ENCODE peak calls at places on chromosomes 16 and 17, in six cellular contexts. O is H1, M is neuronal stem cell, L is H9, V is trophoblast cell, K is mesenchymal stem cell. E is an unnamed sample.

GRCh38 chr16:70789231-70789926 is 11.6 kb downstream of the VAC14 start:
- DNase-seq in L (peak), V (peak), M (no peak), K (no peak), O (peak), E (peak)

GRCh38 chr16:56606688-56607618 is 1.4 kb upstream of the MT2A start:
- DNase-seq in K (peak), M (no peak), V (peak), O (no peak), L (no peak), E (peak)

GRCh38 chr17:66826856-66827255 is 8.1 kb upstream of the CACNG5 start:
- DNase-seq in M (no peak), O (no peak), V (no peak), L (no peak), K (no peak), E (no peak)

GRCh38 chr17:3916013-3916696 is at the start of gene P2RX1:
- DNase-seq in K (no peak), O (no peak), M (no peak), V (no peak), L (no peak), E (no peak)

GRCh38 chr17:11705111-11705510 is 106.8 kb downstream of the DNAH9 start:
- DNase-seq in M (no peak), L (no peak), K (no peak), V (no peak), O (no peak), E (no peak)

GRCh38 chr17:78125976-78126894 is 2.3 kb downstream of the TMC6 start:
- DNase-seq in V (no peak), L (no peak), K (no peak), O (no peak), M (no peak), E (no peak)

GRCh38 chr17:75428775-75429469 is 23.4 kb upstream of the GRB2 start:
- DNase-seq in V (no peak), O (no peak), L (no peak), K (peak), M (no peak), E (peak)

GRCh38 chr17:44077595-44077909 is 7.0 kb downstream of the G6PC3 start:
- DNase-seq in V (no peak), K (no peak), O (no peak), M (no peak), L (peak), E (no peak)

GRCh38 chr17:29292071-29292991 is 1.6 kb downstream of the NUFIP2 start:
- DNase-seq in M (peak), O (peak), L (peak), V (no peak), K (peak), E (peak)

GRCh38 chr17:67386965-67387551 is 10.0 kb downstream of the PITPNC1 start:
- DNase-seq in V (peak), L (peak), M (peak), O (peak), K (peak), E (peak)

GRCh38 chr16:78372302-78372701 is 272.8 kb downstream of the WWOX start:
- DNase-seq in M (peak), L (no peak), V (no peak), O (no peak), K (no peak), E (no peak)

GRCh38 chr17:35889818-35890773 is 9.9 kb upstream of the CCL5 start:
- DNase-seq in V (peak), M (no peak), K (peak), L (no peak), O (no peak), E (peak)

GRCh38 chr17:37068266-37068665 is 119.5 kb downstream of the AATF start:
- DNase-seq in M (no peak), O (no peak), K (no peak), L (no peak), V (no peak), E (peak)

GRCh38 chr16:48231675-48232214 is 12.4 kb upstream of the LONP2 start:
- DNase-seq in M (peak), L (peak), O (peak), K (peak), V (no peak), E (peak)

GRCh38 chr16:66416981-66417700 is 10.0 kb upstream of the BEAN1 start:
- DNase-seq in V (no peak), L (no peak), O (no peak), K (peak), M (no peak), E (peak)

GRCh38 chr16:50299508-50300105 is 33.3 kb downstream of the ADCY7 start:
- DNase-seq in K (no peak), O (peak), M (no peak), L (no peak), V (no peak), E (no peak)

DNA sequence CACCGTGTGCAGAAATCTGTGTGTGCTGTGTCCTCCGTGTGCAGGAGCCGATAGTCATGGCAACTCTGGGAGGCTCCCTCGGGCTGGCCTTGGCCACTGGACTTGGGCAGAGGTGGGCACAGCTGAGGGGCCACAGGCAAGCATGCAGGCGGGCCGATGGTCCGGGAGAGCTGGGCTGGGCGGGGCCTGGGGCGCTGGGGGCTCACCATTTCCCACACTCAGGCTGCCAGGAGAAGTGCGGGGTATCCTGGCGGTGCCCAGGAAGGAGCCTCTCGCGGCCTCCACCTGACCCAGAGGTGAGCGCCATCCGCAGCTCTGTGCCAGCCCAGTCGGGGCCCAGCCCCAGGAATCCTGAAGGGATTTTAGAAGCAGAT is 28.4 kb downstream of the BAHCC1 start:
- DNase-seq in L (no peak), M (no peak), O (no peak), V (no peak), K (no peak), E (no peak)
- H3K18ac ChIP-seq in L (no peak), M (peak), O (no peak), V (peak), K (peak), E (peak)

GRCh38 chr16:3059723-3060242 is 5.7 kb upstream of the IL32 start:
- DNase-seq in V (no peak), M (no peak), L (no peak), O (no peak), K (no peak), E (no peak)
- H4K91ac ChIP-seq in V (peak), M (peak), L (no peak), O (peak), K (peak), E (peak)

DNA sequence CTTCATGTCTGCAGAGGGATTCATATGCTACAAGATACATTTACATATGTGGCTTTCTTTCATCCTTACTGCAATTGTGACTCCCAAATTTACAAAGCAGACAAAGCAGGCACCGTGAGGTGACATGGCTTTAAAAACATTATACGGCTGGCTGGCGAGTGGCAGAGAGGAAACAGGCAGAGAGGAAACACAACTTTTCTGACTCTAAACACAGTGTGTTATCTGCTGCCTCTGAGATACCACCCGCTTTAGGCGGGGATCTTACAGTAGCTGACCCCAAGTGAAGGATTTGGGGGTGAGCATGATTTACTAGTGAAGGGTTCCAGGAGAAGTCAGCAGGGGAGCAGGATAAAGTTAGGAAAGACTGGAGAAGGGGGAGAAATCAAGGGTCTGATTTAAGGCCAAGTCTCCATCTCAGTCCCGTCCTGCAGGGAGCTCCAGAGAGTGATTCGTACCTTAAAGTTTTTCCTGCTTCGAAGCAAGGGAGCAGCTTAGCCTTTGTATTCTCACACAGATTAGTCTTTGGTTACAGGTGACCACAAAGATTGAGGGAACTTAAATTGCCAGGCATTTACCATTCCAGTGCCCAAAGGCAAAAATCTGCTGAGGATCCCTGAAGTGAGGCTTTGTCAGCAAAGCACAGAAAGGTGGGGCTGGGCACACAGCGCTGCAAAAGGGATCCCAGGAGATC is 355.0 kb downstream of the GRIN2A start:
- DNase-seq in L (no peak), O (no peak), V (no peak), M (no peak), K (no peak), E (no peak)
- H3K18ac ChIP-seq in L (no peak), O (no peak), V (no peak), M (no peak), K (no peak), E (no peak)

GRCh38 chr17:73269791-73270190 is 8.1 kb upstream of the CPSF4L start:
- DNase-seq in L (no peak), M (no peak), O (no peak), V (no peak), K (no peak), E (no peak)
- H4K91ac ChIP-seq in L (no peak), M (no peak), O (no peak), V (no peak), K (no peak), E (no peak)

DNA sequence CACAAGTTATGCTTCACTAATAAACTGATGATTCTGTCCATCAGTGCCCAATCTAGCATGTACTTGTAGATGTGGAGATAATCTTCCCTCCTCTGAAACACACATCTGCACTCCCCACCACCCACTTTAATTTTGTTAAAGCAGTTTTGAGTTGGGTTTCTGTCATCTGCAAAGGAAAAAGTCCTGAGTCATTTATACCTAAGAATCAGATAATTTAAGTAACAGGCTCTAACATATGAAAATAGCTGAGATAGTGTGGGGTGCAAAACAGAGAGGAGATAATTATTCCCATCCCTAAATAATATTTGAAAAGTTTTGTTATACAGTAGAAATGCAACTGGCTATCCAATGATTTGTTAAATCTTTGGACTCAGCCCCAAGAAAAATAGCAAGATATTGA is 67.7 kb upstream of the ALOX12 start:
- DNase-seq in K (no peak), V (no peak), M (no peak), L (no peak), O (no peak), E (no peak)
- H3K18ac ChIP-seq in K (no peak), V (no peak), M (no peak), L (no peak), O (no peak), E (no peak)

GRCh38 chr17:8410882-8411238 is 13.2 kb upstream of the RNF222 start:
- DNase-seq in K (no peak), V (no peak), O (no peak), L (no peak), M (no peak), E (no peak)
- H4K91ac ChIP-seq in K (no peak), V (no peak), O (no peak), L (no peak), M (no peak), E (no peak)

GRCh38 chr16:35734728-35735402 is 2275.5 kb downstream of the TP53TG3F start:
- DNase-seq in K (no peak), V (no peak), M (no peak), L (no peak), O (no peak), E (no peak)
- H3K18ac ChIP-seq in K (no peak), V (no peak), M (no peak), L (no peak), O (no peak), E (no peak)

DNA sequence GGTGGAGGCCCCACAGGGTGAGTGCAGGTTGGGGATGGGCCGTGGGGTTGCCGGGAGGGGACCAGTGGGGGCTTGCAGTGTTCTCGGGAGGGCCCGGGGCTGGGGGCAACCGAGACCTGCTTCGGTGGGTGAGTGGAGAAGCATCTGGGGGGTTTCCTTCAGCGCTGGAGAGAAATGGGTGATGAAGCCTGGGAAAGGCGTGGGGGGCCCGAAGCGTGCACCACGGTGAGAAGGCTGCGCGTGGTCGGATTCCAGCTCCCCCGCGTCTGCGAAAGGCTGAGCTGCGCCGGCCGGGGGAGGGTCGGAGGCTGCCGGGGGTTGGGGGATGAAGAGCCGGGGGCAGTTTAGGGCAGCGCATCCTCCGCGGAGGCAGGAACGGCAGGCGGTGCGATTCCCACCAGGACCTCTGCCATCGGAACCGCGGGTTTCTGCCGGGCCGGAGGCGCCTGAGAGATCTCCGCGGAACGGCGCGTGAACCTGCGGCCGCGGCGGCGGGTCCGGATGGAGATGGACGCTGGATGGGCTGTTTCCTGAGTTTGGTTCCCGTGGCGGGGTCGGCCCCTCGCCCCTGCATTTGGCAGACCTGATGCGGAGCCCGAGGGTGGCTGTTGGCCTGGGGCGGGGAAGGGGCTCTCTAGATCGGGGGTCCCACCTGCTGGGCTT is 7.0 kb upstream of the SSTR5 start:
- DNase-seq in L (no peak), O (no peak), V (no peak), M (no peak), K (no peak), E (no peak)
- H4K91ac ChIP-seq in L (no peak), O (no peak), V (no peak), M (no peak), K (no peak), E (no peak)

GRCh38 chr16:67430504-67431076 is 331 bp upstream of the HSD11B2 start:
- DNase-seq in O (peak), V (peak), M (peak), K (no peak), L (no peak), E (no peak)

GRCh38 chr16:67431077-67431804 is at the start of gene HSD11B2:
- DNase-seq in M (peak), K (peak), V (peak), O (peak), L (peak), E (peak)

GRCh38 chr16:67433131-67433719 is 2.3 kb downstream of the HSD11B2 start:
- DNase-seq in K (no peak), M (no peak), L (no peak), O (no peak), V (no peak), E (no peak)

GRCh38 chr16:67432491-67432890 is 1.6 kb downstream of the HSD11B2 start:
- DNase-seq in V (no peak), M (no peak), O (no peak), L (no peak), K (no peak), E (no peak)

GRCh38 chr16:67431805-67432476 is 1.0 kb downstream of the HSD11B2 start:
- DNase-seq in V (no peak), O (no peak), M (peak), L (peak), K (no peak), E (no peak)
- H3K18ac ChIP-seq in V (no peak), O (peak), M (peak), L (peak), K (no peak), E (no peak)

GRCh38 chr17:21688293-21688949 is 3.9 kb upstream of the KCNJ18 start:
- DNase-seq in O (no peak), L (no peak), M (no peak), V (no peak), K (no peak), E (no peak)

GRCh38 chr17:21687136-21687953 is 5.0 kb upstream of the KCNJ18 start:
- DNase-seq in O (no peak), M (no peak), L (no peak), K (no peak), V (no peak), E (no peak)

GRCh38 chr17:21686165-21687015 is 5.9 kb upstream of the KCNJ18 start:
- DNase-seq in V (no peak), L (no peak), K (no peak), M (no peak), O (no peak), E (no peak)

GRCh38 chr17:21689604-21690003 is 2.7 kb upstream of the KCNJ18 start:
- DNase-seq in K (no peak), M (no peak), O (no peak), V (no peak), L (no peak), E (peak)
- H4K91ac ChIP-seq in K (no peak), M (no peak), O (no peak), V (no peak), L (no peak), E (no peak)

E was measured in IMR-90.